ENCODE peak calls at places on chromosome 3, in nine cellular contexts. F, E, X, L, H, C, W, S and I are unnamed samples.
A peak's percentile ranks its signal among the peaks of the same experiment; 100 is the strongest.

GRCh38 chr3:115760722-115761121 is 137.4 kb downstream of the GAP43 start:
- DNase-seq in C (no peak), W (no peak), H (no peak), F (no peak), E (no peak), L (no peak), X (no peak), S (no peak), I (no peak)

GRCh38 chr3:16884084-16884747 is 539 bp upstream of the PLCL2 start:
- DNase-seq in W (peak; percentile 59), E (peak; percentile 70), X (no peak), L (no peak), C (peak; percentile 6), S (peak; percentile 85), F (peak; percentile 92), H (peak; percentile 80), I (peak; percentile 52)

GRCh38 chr3:66393486-66394260 is 107.1 kb downstream of the LRIG1 start:
- DNase-seq in S (no peak), L (no peak), E (no peak), H (no peak), W (peak; percentile 54), F (no peak), C (peak; percentile 14), X (peak; percentile 32), I (peak; percentile 90)

GRCh38 chr3:194672876-194673275 is 885 bp upstream of the LSG1 start:
- DNase-seq in E (no peak), W (peak; percentile 13), F (no peak), S (no peak), H (no peak), C (no peak), L (no peak), X (no peak), I (no peak)

GRCh38 chr3:75737831-75738493 is 47.4 kb downstream of the ZNF717 start:
- DNase-seq in W (peak; percentile 30), L (no peak), F (no peak), X (no peak), H (no peak), S (no peak), C (peak; percentile 10), E (no peak), I (peak; percentile 46)

GRCh38 chr3:189276481-189277190 is 104.9 kb downstream of the TPRG1 start:
- DNase-seq in F (no peak), L (peak; percentile 15), E (no peak), C (peak; percentile 28), W (peak; percentile 87), X (peak; percentile 79), H (no peak), S (no peak), I (peak; percentile 88)

GRCh38 chr3:9209777-9210176 is 39.7 kb downstream of the SRGAP3 start:
- DNase-seq in S (no peak), E (no peak), H (no peak), C (no peak), L (no peak), F (no peak), X (no peak), W (no peak), I (no peak)

GRCh38 chr3:47685037-47685436 is 96.7 kb downstream of the SMARCC1 start:
- DNase-seq in W (peak; percentile 28), S (no peak), H (no peak), X (no peak), F (no peak), C (peak; percentile 50), L (no peak), E (no peak), I (peak; percentile 30)

GRCh38 chr3:140244893-140245292 is 309.9 kb downstream of the CLSTN2 start:
- DNase-seq in X (no peak), W (no peak), H (no peak), F (no peak), C (no peak), L (no peak), E (no peak), S (no peak), I (no peak)

GRCh38 chr3:71031914-71032521 is 551.5 kb downstream of the FOXP1 start:
- DNase-seq in C (no peak), E (no peak), L (no peak), X (no peak), S (no peak), H (no peak), W (no peak), F (no peak), I (no peak)

GRCh38 chr3:71030748-71031147 is 552.8 kb downstream of the FOXP1 start:
- DNase-seq in X (no peak), L (no peak), H (no peak), F (no peak), W (no peak), S (no peak), E (no peak), C (no peak), I (no peak)

GRCh38 chr3:71029770-71030169 is 553.8 kb downstream of the FOXP1 start:
- DNase-seq in H (no peak), C (no peak), F (no peak), W (no peak), X (no peak), S (no peak), L (no peak), E (no peak), I (no peak)

GRCh38 chr3:71028802-71029201 is 554.7 kb downstream of the FOXP1 start:
- DNase-seq in S (no peak), C (no peak), H (no peak), E (no peak), L (no peak), W (no peak), X (no peak), F (no peak), I (no peak)

DNA sequence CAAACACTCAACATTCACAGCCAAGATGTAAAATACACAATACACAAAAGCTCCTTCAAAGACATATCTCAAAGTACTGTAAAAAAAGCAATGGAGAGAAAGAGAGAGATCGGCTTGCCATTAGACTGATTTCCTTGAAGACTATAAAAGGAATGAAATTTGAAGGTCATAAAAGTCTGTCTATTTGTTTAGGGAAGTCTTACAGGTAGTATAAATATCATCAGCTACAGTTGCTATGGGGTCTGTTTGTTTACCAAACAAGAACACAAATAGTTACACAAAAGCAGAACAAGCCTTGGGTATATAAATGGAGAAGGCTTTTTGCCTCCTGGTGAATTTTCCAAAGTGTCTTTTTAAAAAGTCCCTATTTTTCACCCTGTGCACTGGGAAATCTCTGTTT is 552.4 kb downstream of the FOXP1 start:
- DNase-seq in W (no peak), H (no peak), X (no peak), E (no peak), S (no peak), C (no peak), F (no peak), L (no peak), I (no peak)
- TF ChIP-seq CTCF in W (no peak), H (no peak), X (no peak), E (no peak), S (no peak), C (no peak), F (no peak), L (no peak), I (no peak)

DNA sequence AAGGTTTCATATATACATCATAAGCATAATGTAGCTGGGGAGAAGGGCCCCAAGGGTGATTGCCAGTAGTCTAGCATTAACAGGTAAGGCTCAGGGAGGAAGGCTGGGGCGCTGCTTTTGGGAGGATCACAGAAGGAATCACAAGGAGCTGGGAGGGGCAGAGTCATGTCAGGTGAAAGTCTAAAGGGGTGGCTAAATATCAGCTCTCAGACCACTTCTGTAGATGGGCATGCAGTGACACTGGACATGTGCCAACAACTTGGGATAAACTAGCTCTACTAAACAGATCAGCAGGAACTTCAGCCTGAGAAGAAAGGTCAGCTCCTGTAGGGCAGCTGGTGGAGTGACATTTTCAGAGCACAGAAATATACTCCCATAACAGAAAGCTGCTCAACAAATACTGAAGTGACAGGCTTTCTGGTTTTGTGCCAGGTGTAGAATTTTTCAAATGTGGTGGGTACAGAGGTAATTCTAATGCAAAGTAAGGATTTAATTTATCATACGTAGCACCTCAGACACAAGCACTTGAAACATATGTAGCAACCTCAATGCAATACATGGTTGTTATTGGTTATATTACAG is 79.4 kb downstream of the PEX5L start:
- DNase-seq in F (no peak), S (no peak), X (no peak), E (no peak), C (no peak), H (no peak), L (no peak), W (no peak), I (no peak)
- H3K4me3 ChIP-seq in F (no peak overlapping the region), S (no peak overlapping the region), X (no peak overlapping the region), E (no peak overlapping the region), C (no peak overlapping the region), H (no peak overlapping the region), L (no peak overlapping the region), W (no peak overlapping the region), I (no peak overlapping the region)

DNA sequence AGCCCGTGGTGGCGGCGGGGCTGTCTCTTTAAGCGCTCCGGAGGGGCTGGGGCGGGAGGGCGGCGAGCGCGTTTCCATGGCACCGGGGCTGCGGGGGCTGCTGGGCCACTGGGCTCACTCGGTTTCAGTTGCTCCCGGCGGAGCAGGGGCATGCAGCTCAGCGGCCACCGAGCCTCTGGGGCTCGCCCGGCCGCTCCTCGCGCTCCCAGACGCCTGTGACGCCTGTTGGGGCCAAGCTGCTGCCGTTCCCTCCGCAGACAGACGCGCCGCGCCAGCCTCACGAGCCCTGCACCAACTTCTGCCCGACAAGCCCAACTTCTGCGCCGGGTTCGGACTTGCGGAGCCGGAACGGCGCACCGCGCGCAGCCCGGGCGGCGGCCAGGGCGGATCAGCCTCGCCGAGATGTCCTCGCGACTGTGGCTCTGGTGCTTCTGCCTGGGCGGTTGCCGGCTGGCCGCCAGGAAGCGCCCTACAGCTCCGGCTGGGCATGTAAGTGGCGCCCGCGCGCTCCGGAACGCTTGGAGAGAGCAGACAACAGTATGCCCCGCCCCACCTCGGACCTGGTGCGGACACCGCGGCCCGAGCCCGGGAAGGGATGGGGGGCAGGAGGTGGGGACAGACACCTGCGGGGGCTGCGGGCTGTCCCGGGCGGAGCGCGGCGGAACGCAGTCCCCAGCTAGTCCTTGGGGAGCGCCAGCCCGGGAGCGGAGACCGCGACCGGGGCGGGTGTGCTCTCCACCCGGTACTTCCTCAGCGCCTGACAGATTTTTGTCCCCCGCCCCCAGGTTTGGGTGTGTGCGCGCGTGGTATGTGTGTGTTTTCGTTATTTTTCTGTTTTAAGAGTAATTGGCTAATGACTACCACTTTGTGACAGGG is 154.1 kb upstream of the GOLIM4 start:
- DNase-seq in L (peak; percentile 57), X (peak; percentile 16), H (peak; percentile 65), C (peak; percentile 63), S (peak; percentile 81), W (peak; percentile 54), F (peak; percentile 34), E (peak; percentile 6), I (peak; percentile 79)
- TF ChIP-seq CTCF in L (no peak), X (peak; percentile 23), H (no peak), C (peak; percentile 38), S (no peak), W (peak; percentile 6), F (peak; percentile 24), E (no peak), I (peak; percentile 48)

DNA sequence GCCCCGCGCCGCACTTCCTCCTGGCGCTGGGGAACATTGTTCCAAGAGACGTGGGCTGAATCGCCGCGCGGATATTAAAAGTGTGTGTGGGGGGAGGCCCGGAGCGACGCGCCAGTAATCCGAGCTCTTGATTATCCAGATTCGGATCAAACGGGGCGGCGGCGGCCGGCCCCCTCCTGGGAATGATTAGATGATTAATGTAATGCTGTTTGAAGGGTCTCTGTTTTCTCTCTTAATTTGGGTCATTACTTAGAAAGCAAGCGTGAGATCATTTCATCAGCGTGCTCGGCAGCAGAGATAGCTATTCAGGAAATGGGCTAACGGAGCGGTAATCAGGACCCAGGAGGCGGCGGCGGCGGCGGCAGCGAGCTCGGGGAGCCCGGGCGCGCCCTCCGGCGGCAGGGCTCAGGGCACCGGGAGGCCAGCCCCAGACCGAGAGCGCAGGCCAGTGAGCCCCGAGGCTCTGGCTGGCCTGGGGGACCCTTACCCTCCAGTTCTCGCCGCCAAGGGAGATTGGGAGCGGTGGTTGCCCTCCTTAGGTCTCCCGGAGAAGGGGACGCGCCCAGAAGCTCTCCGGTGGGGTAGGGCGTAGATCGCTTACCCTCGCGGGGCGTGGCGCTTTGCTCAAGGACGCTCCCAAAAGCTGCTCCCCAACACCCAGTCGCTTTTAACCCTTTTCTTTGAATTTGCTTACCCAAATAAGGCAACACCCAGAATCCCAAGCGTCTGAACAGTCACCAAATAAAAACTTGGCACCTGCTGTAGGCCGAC is 4.5 kb downstream of the FEZF2 start:
- DNase-seq in F (no peak), H (no peak), C (no peak), E (no peak), W (no peak), X (no peak), L (no peak), S (no peak), I (no peak)
- H3K4me3 ChIP-seq in F (no peak overlapping the region), H (no peak overlapping the region), C (no peak overlapping the region), E (no peak overlapping the region), W (peak overlapping the region; percentile 9), X (no peak overlapping the region), L (no peak overlapping the region), S (no peak overlapping the region), I (no peak overlapping the region)